ENCODE peak calls at places on chromosomes 1 and 21, in five cellular contexts. T is H1, X is HepG2, W is K562, I is GM12878. H is an unnamed sample.

GRCh38 chr21:31072486-31072885 is 34.2 kb upstream of the KRTAP19-8 start:
- DNase-seq in W (no peak), I (no peak), X (no peak), T (no peak), H (no peak)

GRCh38 chr1:230548997-230549396 is 93.3 kb upstream of the COG2 start:
- DNase-seq in W (no peak), T (no peak), X (no peak), I (no peak), H (no peak)

GRCh38 chr1:199041173-199041914 is 402.5 kb downstream of the PTPRC start:
- DNase-seq in T (no peak), X (no peak), I (peak; percentile 94), W (no peak), H (no peak)

GRCh38 chr1:8905582-8906191 is 27.2 kb upstream of the ENO1 start:
- DNase-seq in X (no peak), I (no peak), W (no peak), T (no peak), H (no peak)

GRCh38 chr1:70038025-70038424 is 167.4 kb downstream of the LRRC40 start:
- DNase-seq in X (no peak), T (no peak), I (no peak), W (no peak), H (no peak)

GRCh38 chr1:54945393-54945936 is 35.0 kb upstream of the TMEM61 start:
- DNase-seq in I (no peak), X (no peak), W (no peak), T (no peak), H (no peak)

GRCh38 chr1:18373882-18374493 is 106.7 kb upstream of the KLHDC7A start:
- DNase-seq in W (peak; percentile 78), T (peak; percentile 44), X (no peak), I (no peak), H (no peak)

GRCh38 chr1:43009274-43009673 is 50.6 kb upstream of the SLC2A1 start:
- DNase-seq in W (no peak), T (no peak), I (no peak), X (no peak), H (no peak)

GRCh38 chr1:107935396-107936064 is 29.4 kb downstream of the VAV3 start:
- DNase-seq in W (no peak), I (peak; percentile 92), T (no peak), X (no peak), H (no peak)

GRCh38 chr1:23980725-23981063 is 567 bp upstream of the SRSF10 start:
- DNase-seq in T (no peak), X (no peak), I (no peak), W (peak; percentile 46), H (peak; percentile 75)

GRCh38 chr1:212525479-212526110 is 83.0 kb upstream of the ATF3 start:
- DNase-seq in X (no peak), T (no peak), I (no peak), W (no peak), H (no peak)

GRCh38 chr1:88661188-88661587 is 22.9 kb upstream of the PKN2 start:
- DNase-seq in T (no peak), X (no peak), I (no peak), W (no peak), H (no peak)
- TF ChIP-seq SRF in T (no peak), X (no peak), I (no peak), W (no peak), H (no peak)

GRCh38 chr21:45516671-45517151 is 25.5 kb downstream of the SLC19A1 start:
- DNase-seq in T (no peak), W (no peak), X (no peak), I (no peak), H (no peak)
- TF ChIP-seq SRF in T (no peak), W (no peak), X (no peak), I (no peak), H (no peak)

GRCh38 chr1:204420039-204421004 is 8.7 kb upstream of the PPP1R15B start:
- DNase-seq in W (no peak), X (no peak), T (no peak), I (no peak), H (no peak)

GRCh38 chr1:204418174-204419063 is 6.8 kb upstream of the PPP1R15B start:
- DNase-seq in W (no peak), T (no peak), I (no peak), X (no peak), H (no peak)

GRCh38 chr1:204424621-204425020 is 13.0 kb upstream of the PPP1R15B start:
- DNase-seq in X (no peak), T (no peak), W (no peak), I (no peak), H (no peak)

GRCh38 chr1:204419064-204419403 is 7.4 kb upstream of the PPP1R15B start:
- DNase-seq in W (no peak), I (no peak), X (peak; percentile 20), T (no peak), H (no peak)

GRCh38 chr1:204421441-204421840 is 9.8 kb upstream of the PPP1R15B start:
- DNase-seq in X (no peak), I (no peak), W (no peak), T (no peak), H (no peak)
- TF ChIP-seq SRF in X (no peak), I (no peak), W (no peak), T (no peak), H (no peak)

GRCh38 chr1:93751391-93752250 is 70.0 kb upstream of the BCAR3 start:
- DNase-seq in X (no peak), I (no peak), W (no peak), T (no peak), H (no peak)
- TF ChIP-seq SRF in X (no peak), I (no peak), W (no peak), T (no peak), H (no peak)

GRCh38 chr1:33532936-33533335 is 60.5 kb downstream of the ZSCAN20 start:
- DNase-seq in I (no peak), T (no peak), X (no peak), W (no peak), H (no peak)
- TF ChIP-seq SRF in I (no peak), T (no peak), X (no peak), W (no peak), H (no peak)

GRCh38 chr21:46035809-46036695 is 54.5 kb downstream of the COL6A1 start:
- DNase-seq in X (no peak), W (peak; percentile 7), T (no peak), I (no peak), H (no peak)
- TF ChIP-seq SRF in X (no peak), W (no peak), T (no peak), I (no peak), H (no peak)

H was measured in HCT116.